ENCODE peak calls at places on chromosomes 6 and 20, in five cellular contexts. T, A, C, G and N are unnamed samples.

GRCh38 chr6:156752666-156753301 is 24.4 kb upstream of the ARID1B start:
- DNase-seq in G (peak; percentile 78), A (no peak), C (no peak), T (no peak), N (peak; percentile 48)

GRCh38 chr6:8705435-8706020 is 270.2 kb upstream of the SLC35B3 start:
- DNase-seq in C (no peak), T (no peak), A (no peak), G (no peak), N (no peak)

GRCh38 chr6:80520195-80520594 is 413.7 kb downstream of the BCKDHB start:
- DNase-seq in A (no peak), C (no peak), T (no peak), G (no peak), N (no peak)

GRCh38 chr20:13288357-13288756 is 67.3 kb downstream of the ISM1 start:
- DNase-seq in A (no peak), T (no peak), G (no peak), C (no peak), N (no peak)

GRCh38 chr6:33692760-33693158 is 18.7 kb downstream of the UQCC2 start:
- DNase-seq in T (no peak), G (no peak), C (no peak), A (no peak), N (no peak)

GRCh38 chr6:107418118-107418517 is 41.2 kb downstream of the PDSS2 start:
- DNase-seq in A (no peak), G (peak; percentile 19), T (no peak), C (no peak), N (peak; percentile 20)

GRCh38 chr6:15763827-15764226 is 101.0 kb upstream of the DTNBP1 start:
- DNase-seq in G (no peak), T (no peak), C (peak; percentile 42), A (no peak), N (no peak)

GRCh38 chr6:3796396-3796795 is 44.9 kb upstream of the PXDC1 start:
- DNase-seq in G (no peak), C (peak; percentile 47), T (no peak), A (no peak), N (no peak)

GRCh38 chr6:80143312-80143960 is 37.0 kb downstream of the BCKDHB start:
- DNase-seq in A (no peak), G (no peak), C (peak; percentile 81), T (no peak), N (no peak)

GRCh38 chr20:11246251-11246775 is 572.5 kb upstream of the JAG1 start:
- DNase-seq in G (no peak), A (no peak), T (no peak), C (no peak), N (no peak)

GRCh38 chr6:16206595-16207037 is 31.8 kb upstream of the GMPR start:
- DNase-seq in G (peak; percentile 75), A (no peak), C (peak; percentile 41), T (no peak), N (peak; percentile 68)

DNA sequence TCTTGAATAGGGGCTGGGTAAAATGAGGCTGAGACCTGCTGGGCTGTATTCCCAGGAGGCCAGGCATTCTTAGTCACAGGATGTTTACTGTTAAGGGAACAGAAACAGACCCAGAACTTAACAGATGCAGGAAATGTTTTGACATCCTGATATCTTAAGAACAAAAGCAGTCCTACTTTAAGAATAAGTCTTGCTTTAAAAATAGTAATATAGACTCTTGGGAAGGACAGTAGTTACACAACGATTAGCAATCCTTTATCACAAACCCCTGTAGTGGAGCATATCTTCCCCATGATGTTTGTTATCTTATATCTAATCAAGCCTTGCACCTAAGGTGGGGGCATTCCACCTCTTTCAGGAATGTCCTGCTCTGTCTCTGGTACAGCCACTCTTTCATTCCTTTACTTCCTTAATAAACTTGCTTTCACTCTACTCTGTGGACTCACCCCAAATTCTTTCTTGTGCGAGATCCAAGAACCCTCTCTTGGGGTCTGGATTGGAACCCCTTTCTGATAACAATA is 493.7 kb upstream of the SULF2 start:
- DNase-seq in A (no peak), C (peak; percentile 43), T (no peak), G (peak; percentile 38), N (no peak)
- TF ChIP-seq CTCF in A (no peak), C (no peak), T (no peak), G (no peak), N (no peak)

GRCh38 chr6:12186543-12186942 is 103.6 kb upstream of the EDN1 start:
- DNase-seq in A (no peak), G (no peak), C (no peak), T (no peak), N (no peak)
- TF ChIP-seq CTCF in A (no peak), G (no peak), C (no peak), T (no peak), N (no peak)

DNA sequence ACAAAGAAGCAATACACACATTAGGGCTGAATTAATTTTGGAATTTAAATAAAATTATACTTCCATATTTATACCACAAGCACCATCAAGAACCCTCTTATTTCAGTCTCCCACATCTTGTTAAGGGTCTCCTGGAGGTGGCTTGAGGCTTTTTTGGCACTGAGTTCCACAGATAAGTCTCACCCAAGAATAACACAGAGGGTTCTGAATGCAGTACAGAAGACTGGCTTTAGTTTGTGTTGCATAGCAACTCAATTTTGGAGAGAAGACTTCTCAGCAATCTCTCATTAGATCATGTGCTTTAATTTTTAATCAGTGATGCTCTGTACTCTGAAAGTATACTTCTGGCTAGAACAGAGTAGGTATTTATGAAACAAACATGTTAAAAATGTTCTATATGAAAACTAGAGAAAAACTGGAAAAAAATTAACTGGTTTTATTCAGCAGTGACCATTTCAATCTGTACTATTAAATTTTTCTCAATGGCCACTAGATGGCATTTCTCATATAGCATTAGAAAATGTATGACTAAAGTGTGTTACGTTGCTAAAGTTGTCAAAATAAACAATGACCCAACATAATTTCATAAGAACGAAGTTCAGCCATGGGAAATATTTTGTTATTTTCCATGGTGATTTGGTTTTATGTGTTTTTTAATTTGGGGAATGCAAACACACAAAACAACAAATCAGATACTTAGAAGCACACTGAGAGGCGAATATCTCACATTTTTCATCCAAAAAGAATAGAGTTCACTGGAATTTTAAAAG is 32.7 kb upstream of the MAP7 start:
- DNase-seq in G (peak; percentile 52), C (no peak), T (no peak), A (no peak), N (no peak)
- TF ChIP-seq CTCF in G (peak; percentile 90), C (peak; percentile 55), T (peak; percentile 60), A (peak; percentile 67), N (no peak)

GRCh38 chr20:51142448-51142847 is 119.5 kb upstream of the KCNG1 start:
- DNase-seq in A (no peak), T (no peak), G (no peak), C (no peak), N (no peak)

GRCh38 chr20:51143652-51144051 is 120.7 kb upstream of the KCNG1 start:
- DNase-seq in T (no peak), C (no peak), A (no peak), G (no peak), N (no peak)

GRCh38 chr20:51137461-51137860 is 114.6 kb upstream of the KCNG1 start:
- DNase-seq in T (no peak), C (no peak), G (no peak), A (no peak), N (no peak)

GRCh38 chr20:51138576-51138975 is 115.7 kb upstream of the KCNG1 start:
- DNase-seq in C (no peak), G (no peak), A (no peak), T (no peak), N (no peak)

GRCh38 chr20:51140671-51141070 is 117.8 kb upstream of the KCNG1 start:
- DNase-seq in C (no peak), T (no peak), G (no peak), A (no peak), N (no peak)
- TF ChIP-seq CTCF in C (no peak), T (no peak), G (no peak), A (no peak), N (no peak)

DNA sequence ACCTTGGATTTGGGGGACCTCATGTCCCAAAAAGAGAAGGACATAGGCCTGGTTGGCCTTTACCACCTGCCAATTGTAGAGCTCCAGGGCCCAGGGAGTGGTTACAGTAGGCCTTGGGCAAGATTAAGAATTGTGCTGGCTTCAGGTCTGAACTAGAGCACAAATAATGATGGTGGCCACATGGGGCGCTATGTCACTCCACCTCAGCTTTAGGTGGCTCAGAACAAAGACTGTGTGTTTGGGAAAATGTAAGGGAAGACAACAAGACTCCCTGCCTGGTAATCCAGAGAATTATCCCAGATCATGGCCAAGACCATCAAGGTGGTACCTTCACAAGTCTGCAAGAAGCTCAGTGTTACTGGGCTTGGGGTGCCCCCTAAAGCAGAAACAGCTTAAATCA is 224.9 kb upstream of the OPRM1 start:
- DNase-seq in T (no peak), A (no peak), G (no peak), C (no peak), N (no peak)
- TF ChIP-seq CTCF in T (no peak), A (no peak), G (peak; percentile 65), C (no peak), N (no peak)

GRCh38 chr6:99822741-99823512 is 171.1 kb downstream of the MCHR2 start:
- DNase-seq in C (no peak), A (no peak), G (peak; percentile 9), T (no peak), N (peak; percentile 45)
- TF ChIP-seq CTCF in C (peak; percentile 29), A (peak; percentile 52), G (peak; percentile 48), T (peak; percentile 35), N (peak; percentile 46)